ENCODE peak calls at places on chromosome 4, in six cellular contexts. D is coronary artery, V is neural progenitor cell, X is transverse colon, P is cardiac muscle cell, J is fibroblast of lung. K is an unnamed sample.

GRCh38 chr4:13928214-13928613 is 300.7 kb upstream of the BOD1L1 start:
- DNase-seq in D (no peak), V (no peak), X (no peak), P (no peak), J (no peak), K (no peak)

GRCh38 chr4:14289708-14290107 is 662.2 kb upstream of the BOD1L1 start:
- DNase-seq in D (no peak), V (no peak), X (no peak), P (no peak), J (no peak), K (no peak)

GRCh38 chr4:2286904-2287593 is 25.1 kb upstream of the MXD4 start:
- DNase-seq in D (no peak), V (peak), X (no peak), P (peak), J (no peak), K (peak)

GRCh38 chr4:89929425-89930272 is 35.0 kb downstream of the MMRN1 start:
- DNase-seq in D (no peak), V (no peak), X (no peak), P (no peak), J (peak), K (no peak)

GRCh38 chr4:71470547-71470946 is 131.7 kb downstream of the SLC4A4 start:
- DNase-seq in D (no peak), V (no peak), X (no peak), P (no peak), J (no peak), K (no peak)

GRCh38 chr4:165839615-165840333 is 33.3 kb upstream of the TLL1 start:
- DNase-seq in D (no peak), V (no peak), X (no peak), P (no peak), J (no peak), K (no peak)

GRCh38 chr4:168360271-168360670 is 41.7 kb upstream of the DDX60 start:
- DNase-seq in D (no peak), V (no peak), X (no peak), P (no peak), J (no peak), K (no peak)

GRCh38 chr4:127138586-127138985 is 494.2 kb upstream of the INTU start:
- DNase-seq in D (no peak), V (no peak), X (no peak), P (peak), J (no peak), K (no peak)

GRCh38 chr4:169958629-169959028 is 67.6 kb downstream of the MFAP3L start:
- DNase-seq in D (no peak), V (no peak), X (no peak), P (no peak), J (no peak), K (no peak)

GRCh38 chr4:149706942-149707341 is 108.7 kb downstream of the IQCM start:
- DNase-seq in D (no peak), V (no peak), X (no peak), P (no peak), J (peak), K (no peak)

GRCh38 chr4:2534904-2535385 is 1.5 kb upstream of the FAM193A start:
- DNase-seq in D (no peak), V (peak), X (no peak), P (no peak), J (peak), K (no peak)

GRCh38 chr4:110823251-110823650 is 200.4 kb upstream of the PITX2 start:
- DNase-seq in D (no peak), V (no peak), X (no peak), P (peak), J (no peak), K (peak)

GRCh38 chr4:174479140-174479539 is 43.1 kb downstream of the HPGD start:
- DNase-seq in D (no peak), V (no peak), X (no peak), P (no peak), J (no peak), K (no peak)

GRCh38 chr4:2862528-2862927 is 18.9 kb downstream of the ADD1 start:
- DNase-seq in D (no peak), V (peak), X (no peak), P (no peak), J (no peak), K (no peak)

GRCh38 chr4:160026720-160027119 is 923.8 kb downstream of the RAPGEF2 start:
- DNase-seq in D (no peak), V (no peak), X (no peak), P (peak), J (no peak), K (no peak)

GRCh38 chr4:174318829-174319764 is 35.4 kb downstream of the CEP44 start:
- DNase-seq in D (no peak), V (peak), X (no peak), P (peak), J (peak), K (peak)

GRCh38 chr4:47084795-47085194 is 53.4 kb downstream of the GABRB1 start:
- DNase-seq in D (no peak), V (no peak), X (no peak), P (no peak), J (no peak), K (no peak)

GRCh38 chr4:82779032-82779431 is 19.6 kb downstream of the SCD5 start:
- DNase-seq in D (peak), V (no peak), X (no peak), P (peak), J (no peak), K (no peak)

GRCh38 chr4:19575959-19576358 is 675.7 kb upstream of the SLIT2 start:
- DNase-seq in D (no peak), V (no peak), X (no peak), P (peak), J (no peak), K (no peak)

GRCh38 chr4:190018201-190018920 is 8.7 kb downstream of the FRG2 start:
- DNase-seq in D (no peak), V (no peak), X (no peak), P (no peak), J (no peak), K (no peak)

GRCh38 chr4:100188829-100189228 is 1.4 kb downstream of the DDIT4L start:
- DNase-seq in D (no peak), V (no peak), X (no peak), P (no peak), J (no peak), K (no peak)

GRCh38 chr4:105113800-105114199 is 32.9 kb upstream of the TET2 start:
- DNase-seq in D (no peak), V (no peak), X (no peak), P (peak), J (peak), K (no peak)
- H3K4me3 ChIP-seq in D (no peak), V (no peak), X (no peak), P (no peak), J (no peak), K (no peak)

DNA sequence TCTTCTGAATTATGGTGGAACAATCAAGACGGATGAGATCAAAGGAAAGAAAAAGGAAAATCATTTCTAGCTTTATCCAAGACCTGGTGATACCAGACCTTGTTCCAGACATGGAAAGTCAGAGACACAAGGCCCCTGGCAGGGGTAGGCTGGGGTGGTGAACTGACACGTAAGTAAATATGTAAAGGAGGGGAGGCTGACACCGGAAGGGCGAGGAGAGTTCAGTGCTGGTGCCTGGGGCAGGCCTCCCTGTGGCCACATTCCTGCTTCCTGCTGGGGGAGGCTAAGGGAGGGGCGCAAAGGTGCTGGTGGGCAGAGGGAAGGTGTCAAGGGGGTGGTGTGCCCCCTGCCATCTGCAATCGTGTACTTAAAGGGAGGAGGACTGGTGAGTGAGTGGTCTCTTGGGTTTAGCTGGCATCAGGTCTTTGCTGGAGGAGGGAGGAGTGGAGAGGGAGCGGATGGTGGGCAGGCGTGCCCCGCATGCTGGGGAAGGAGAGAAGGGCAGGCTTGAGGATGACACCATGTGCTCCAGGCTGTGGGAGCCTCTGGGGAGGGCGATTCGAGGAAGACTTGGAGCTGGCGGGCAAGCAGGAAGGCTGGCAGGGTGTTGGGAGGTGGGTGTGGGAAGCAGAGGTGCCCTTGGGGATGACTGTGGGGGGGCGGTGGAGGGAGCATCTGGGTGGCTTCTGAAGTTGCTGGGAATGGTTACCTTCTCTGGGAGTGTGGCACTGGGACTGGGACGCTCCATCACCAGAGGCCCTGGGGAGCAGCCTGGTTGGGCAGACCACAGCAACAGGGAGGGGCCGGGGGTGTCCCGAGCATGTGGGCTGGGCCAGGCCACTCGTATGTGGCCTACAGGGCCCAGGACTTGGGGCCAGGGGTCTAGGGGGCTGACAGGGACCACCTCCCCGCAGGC is 30.6 kb upstream of the AFAP1 start:
- DNase-seq in D (no peak), V (no peak), X (peak), P (peak), J (no peak), K (no peak)
- H3K4me3 ChIP-seq in D (peak), V (no peak), X (no peak), P (no peak), J (no peak), K (no peak)

DNA sequence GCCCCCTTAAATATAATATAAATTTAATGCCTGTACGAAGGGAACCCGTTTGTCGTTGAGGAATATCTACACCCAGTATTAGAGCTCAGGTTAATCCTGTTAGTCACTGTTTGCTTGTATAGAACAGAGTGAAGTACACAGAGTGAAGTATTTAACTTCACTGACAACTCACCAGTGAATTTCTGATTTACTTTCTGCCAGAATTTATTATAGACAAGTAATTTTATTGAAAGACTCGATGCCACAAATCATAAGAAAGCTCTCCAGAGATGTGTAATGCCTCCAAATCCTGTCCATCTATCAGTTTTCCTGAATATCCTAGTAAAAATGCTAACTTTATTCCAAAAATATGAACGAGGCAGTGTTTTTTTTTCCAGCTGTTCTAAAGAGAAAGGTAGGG is 1.6 kb downstream of the GAB1 start:
- DNase-seq in D (no peak), V (no peak), X (no peak), P (no peak), J (no peak), K (no peak)
- H3K4me3 ChIP-seq in D (peak), V (peak), X (peak), P (peak), J (peak), K (peak)

GRCh38 chr4:183986645-183987528 is 81.8 kb downstream of the STOX2 start:
- DNase-seq in D (no peak), V (no peak), X (no peak), P (no peak), J (no peak), K (no peak)

GRCh38 chr4:183988874-183989273 is 83.8 kb downstream of the STOX2 start:
- DNase-seq in D (no peak), V (no peak), X (no peak), P (no peak), J (no peak), K (no peak)

GRCh38 chr4:183987987-183988392 is 82.9 kb downstream of the STOX2 start:
- DNase-seq in D (peak), V (peak), X (peak), P (peak), J (peak), K (peak)

GRCh38 chr4:183989471-183989870 is 84.4 kb downstream of the STOX2 start:
- DNase-seq in D (no peak), V (no peak), X (no peak), P (peak), J (peak), K (peak)

GRCh38 chr4:183987529-183987946 is 82.4 kb downstream of the STOX2 start:
- DNase-seq in D (peak), V (peak), X (peak), P (peak), J (peak), K (peak)
- H3K4me3 ChIP-seq in D (peak), V (peak), X (peak), P (no peak), J (peak), K (peak)

DNA sequence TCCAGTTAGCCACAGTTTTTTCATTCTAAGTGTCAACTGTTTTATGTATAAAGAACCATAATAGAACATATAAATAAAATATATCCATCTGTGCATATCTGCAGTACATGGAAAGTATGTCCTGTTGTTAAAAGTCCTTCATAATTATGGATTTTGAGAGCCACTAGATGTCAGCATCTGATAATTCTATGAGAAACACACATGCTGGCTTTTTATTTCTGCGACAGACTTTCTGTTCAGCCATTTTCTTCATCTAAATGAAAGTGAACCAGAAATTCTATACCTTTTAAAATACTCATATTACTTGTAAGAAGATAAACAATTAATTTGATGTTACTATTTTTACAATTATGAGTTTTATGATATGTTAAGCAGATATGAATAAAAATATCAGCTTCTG is 251.4 kb downstream of the GPM6A start:
- DNase-seq in D (no peak), V (no peak), X (no peak), P (no peak), J (peak), K (peak)
- H3K4me3 ChIP-seq in D (no peak), V (no peak), X (no peak), P (no peak), J (no peak), K (no peak)

K was measured in skeletal muscle cell.